ENCODE peak calls at places on chromosome 18, in six cellular contexts. One of them, this sample, is unnamed.

GRCh38 chr18:37253424-37254255 is 312.0 kb downstream of the CELF4 start:
- DNase-seq in GM23338: peak; percentile 85
- DNase-seq in breast epithelium: no peak
- DNase-seq in sigmoid colon: no peak
- DNase-seq in SK-N-SH: peak; percentile 83
- DNase-seq in endothelial cell of umbilical vein: no peak
- DNase-seq in this sample: no peak

GRCh38 chr18:55400590-55401274 is 187.3 kb downstream of the TCF4 start:
- DNase-seq in GM23338: no peak
- DNase-seq in breast epithelium: no peak
- DNase-seq in sigmoid colon: no peak
- DNase-seq in SK-N-SH: no peak
- DNase-seq in endothelial cell of umbilical vein: peak; percentile 65
- DNase-seq in this sample: no peak

GRCh38 chr18:66329716-66330115 is 274.2 kb downstream of the CDH19 start:
- DNase-seq in GM23338: no peak
- DNase-seq in breast epithelium: no peak
- DNase-seq in sigmoid colon: no peak
- DNase-seq in SK-N-SH: no peak
- DNase-seq in endothelial cell of umbilical vein: no peak
- DNase-seq in this sample: no peak

GRCh38 chr18:32358075-32358474 is 112.6 kb downstream of the GAREM1 start:
- DNase-seq in GM23338: peak; percentile 55
- DNase-seq in breast epithelium: no peak
- DNase-seq in sigmoid colon: no peak
- DNase-seq in SK-N-SH: no peak
- DNase-seq in endothelial cell of umbilical vein: no peak
- DNase-seq in this sample: no peak

GRCh38 chr18:48183613-48184012 is 225.6 kb downstream of the ZBTB7C start:
- DNase-seq in GM23338: no peak
- DNase-seq in breast epithelium: no peak
- DNase-seq in sigmoid colon: no peak
- DNase-seq in SK-N-SH: no peak
- DNase-seq in endothelial cell of umbilical vein: no peak
- DNase-seq in this sample: peak; percentile 31

GRCh38 chr18:7784171-7784570 is 217.1 kb downstream of the PTPRM start:
- DNase-seq in GM23338: peak; percentile 70
- DNase-seq in breast epithelium: no peak
- DNase-seq in sigmoid colon: no peak
- DNase-seq in SK-N-SH: no peak
- DNase-seq in endothelial cell of umbilical vein: no peak
- DNase-seq in this sample: no peak

GRCh38 chr18:63233334-63233733 is 86.2 kb downstream of the BCL2 start:
- DNase-seq in GM23338: no peak
- DNase-seq in breast epithelium: no peak
- DNase-seq in sigmoid colon: no peak
- DNase-seq in SK-N-SH: no peak
- DNase-seq in endothelial cell of umbilical vein: no peak
- DNase-seq in this sample: no peak

GRCh38 chr18:74139888-74140287 is 7.7 kb downstream of the FBXO15 start:
- DNase-seq in GM23338: no peak
- DNase-seq in breast epithelium: no peak
- DNase-seq in sigmoid colon: no peak
- DNase-seq in SK-N-SH: no peak
- DNase-seq in endothelial cell of umbilical vein: no peak
- DNase-seq in this sample: no peak

GRCh38 chr18:34128436-34128835 is 96.3 kb downstream of the NOL4 start:
- DNase-seq in GM23338: no peak
- DNase-seq in breast epithelium: no peak
- DNase-seq in sigmoid colon: no peak
- DNase-seq in SK-N-SH: no peak
- DNase-seq in endothelial cell of umbilical vein: no peak
- DNase-seq in this sample: no peak

GRCh38 chr18:63046375-63046774 is 273.2 kb downstream of the BCL2 start:
- DNase-seq in GM23338: no peak
- DNase-seq in breast epithelium: no peak
- DNase-seq in sigmoid colon: no peak
- DNase-seq in SK-N-SH: no peak
- DNase-seq in endothelial cell of umbilical vein: no peak
- DNase-seq in this sample: no peak

GRCh38 chr18:47413327-47413726 is 161.9 kb upstream of the SKOR2 start:
- DNase-seq in GM23338: no peak
- DNase-seq in breast epithelium: no peak
- DNase-seq in sigmoid colon: no peak
- DNase-seq in SK-N-SH: no peak
- DNase-seq in endothelial cell of umbilical vein: no peak
- DNase-seq in this sample: no peak

GRCh38 chr18:69399253-69399652 is 1.4 kb upstream of the DOK6 start:
- DNase-seq in GM23338: peak; percentile 73
- DNase-seq in breast epithelium: no peak
- DNase-seq in sigmoid colon: no peak
- DNase-seq in SK-N-SH: no peak
- DNase-seq in endothelial cell of umbilical vein: no peak
- DNase-seq in this sample: no peak

DNA sequence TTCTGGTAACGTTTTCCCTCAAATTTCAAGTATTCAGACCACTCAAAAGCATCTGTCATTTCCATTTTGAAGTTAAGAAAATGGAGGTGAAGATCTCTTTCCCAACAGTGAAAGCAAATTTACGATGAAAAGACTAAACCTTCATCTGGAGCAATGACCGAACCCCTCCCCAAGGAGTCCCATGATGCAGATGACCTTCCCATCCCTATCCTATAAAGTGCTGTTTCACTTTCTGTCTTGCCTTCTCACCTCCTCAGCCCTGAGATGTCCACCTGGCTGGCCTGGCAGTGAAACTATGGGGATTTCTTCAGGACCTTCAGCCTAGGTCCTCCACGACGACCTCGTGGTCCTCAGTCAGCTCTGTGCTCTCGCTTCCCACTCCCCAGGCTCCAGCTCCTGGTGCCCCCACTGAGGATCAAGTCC is 925 bp upstream of the NPC1 start:
- DNase-seq in GM23338: peak; percentile 9
- DNase-seq in breast epithelium: no peak
- DNase-seq in sigmoid colon: no peak
- DNase-seq in SK-N-SH: no peak
- DNase-seq in endothelial cell of umbilical vein: no peak
- DNase-seq in this sample: no peak
- TF ChIP-seq CTCF in GM23338: no peak
- TF ChIP-seq CTCF in breast epithelium: no peak
- TF ChIP-seq CTCF in sigmoid colon: no peak
- TF ChIP-seq CTCF in SK-N-SH: no peak
- TF ChIP-seq CTCF in endothelial cell of umbilical vein: no peak
- TF ChIP-seq CTCF in this sample: no peak

GRCh38 chr18:43933177-43933576 is 655.9 kb upstream of the SYT4 start:
- DNase-seq in GM23338: no peak
- DNase-seq in breast epithelium: no peak
- DNase-seq in sigmoid colon: no peak
- DNase-seq in SK-N-SH: no peak
- DNase-seq in endothelial cell of umbilical vein: no peak
- DNase-seq in this sample: no peak
- TF ChIP-seq POLR2AphosphoS5 in GM23338: no peak
- TF ChIP-seq POLR2AphosphoS5 in breast epithelium: peak; percentile 22
- TF ChIP-seq POLR2AphosphoS5 in sigmoid colon: no peak
- TF ChIP-seq POLR2AphosphoS5 in SK-N-SH: no peak
- TF ChIP-seq POLR2AphosphoS5 in endothelial cell of umbilical vein: no peak
- TF ChIP-seq POLR2AphosphoS5 in this sample: no peak

GRCh38 chr18:25310045-25310444 is 41.9 kb downstream of the ZNF521 start:
- DNase-seq in GM23338: peak; percentile 68
- DNase-seq in breast epithelium: no peak
- DNase-seq in sigmoid colon: no peak
- DNase-seq in SK-N-SH: no peak
- DNase-seq in endothelial cell of umbilical vein: peak; percentile 75
- DNase-seq in this sample: no peak
- TF ChIP-seq CTCF in GM23338: peak; percentile 68
- TF ChIP-seq CTCF in breast epithelium: no peak
- TF ChIP-seq CTCF in sigmoid colon: no peak
- TF ChIP-seq CTCF in SK-N-SH: peak; percentile 52
- TF ChIP-seq CTCF in endothelial cell of umbilical vein: peak; percentile 1
- TF ChIP-seq CTCF in this sample: no peak

GRCh38 chr18:11860594-11861450 is 9.6 kb downstream of the CHMP1B start:
- DNase-seq in GM23338: no peak
- DNase-seq in breast epithelium: no peak
- DNase-seq in sigmoid colon: no peak
- DNase-seq in SK-N-SH: no peak
- DNase-seq in endothelial cell of umbilical vein: no peak
- DNase-seq in this sample: peak; percentile 33

GRCh38 chr18:11861583-11862288 is 10.5 kb downstream of the CHMP1B start:
- DNase-seq in GM23338: no peak
- DNase-seq in breast epithelium: no peak
- DNase-seq in sigmoid colon: no peak
- DNase-seq in SK-N-SH: no peak
- DNase-seq in endothelial cell of umbilical vein: no peak
- DNase-seq in this sample: peak; percentile 36

GRCh38 chr18:11859282-11859797 is 8.1 kb downstream of the CHMP1B start:
- DNase-seq in GM23338: no peak
- DNase-seq in breast epithelium: no peak
- DNase-seq in sigmoid colon: no peak
- DNase-seq in SK-N-SH: no peak
- DNase-seq in endothelial cell of umbilical vein: no peak
- DNase-seq in this sample: no peak

GRCh38 chr18:11859903-11860407 is 8.7 kb downstream of the CHMP1B start:
- DNase-seq in GM23338: no peak
- DNase-seq in breast epithelium: no peak
- DNase-seq in sigmoid colon: no peak
- DNase-seq in SK-N-SH: no peak
- DNase-seq in endothelial cell of umbilical vein: peak; percentile 62
- DNase-seq in this sample: no peak

DNA sequence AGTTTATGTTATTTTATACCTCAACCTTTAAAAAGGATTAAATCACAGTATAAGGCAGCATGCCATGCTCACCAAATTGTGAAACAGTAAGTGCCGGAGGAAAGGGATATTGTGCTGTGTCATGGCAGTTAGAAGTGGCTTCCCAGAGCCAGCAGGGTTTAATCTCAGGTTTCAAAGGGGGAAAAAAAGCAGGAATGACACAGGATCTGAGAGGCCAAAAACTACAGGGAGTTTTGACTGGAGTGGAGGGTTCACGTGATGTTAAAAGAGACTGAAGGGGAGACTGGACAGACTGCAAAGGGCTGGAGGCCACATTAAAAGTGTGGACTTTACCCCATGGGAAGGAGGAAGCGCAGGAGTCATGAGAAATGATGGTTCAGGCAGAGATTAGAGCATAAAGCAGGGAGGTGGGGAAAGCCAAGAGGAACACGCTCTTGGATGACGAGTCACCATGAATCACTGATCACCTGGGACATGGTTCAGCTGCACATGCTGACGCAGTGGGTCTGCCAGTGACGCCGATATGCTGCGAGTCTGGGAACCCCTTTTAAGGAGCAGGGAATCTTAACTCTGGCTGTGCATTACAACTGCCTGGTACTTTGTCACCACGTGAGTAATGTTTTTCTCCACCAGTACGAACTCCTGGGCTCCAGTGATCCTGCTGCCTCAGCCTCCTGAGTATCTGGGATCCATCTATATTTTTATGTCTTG is 6.1 kb downstream of the CHMP1B start:
- DNase-seq in GM23338: peak; percentile 78
- DNase-seq in breast epithelium: no peak
- DNase-seq in sigmoid colon: peak; percentile 95
- DNase-seq in SK-N-SH: no peak
- DNase-seq in endothelial cell of umbilical vein: peak; percentile 71
- DNase-seq in this sample: no peak
- TF ChIP-seq POLR2AphosphoS5 in GM23338: no peak
- TF ChIP-seq POLR2AphosphoS5 in breast epithelium: no peak
- TF ChIP-seq POLR2AphosphoS5 in sigmoid colon: peak; percentile 65
- TF ChIP-seq POLR2AphosphoS5 in SK-N-SH: no peak
- TF ChIP-seq POLR2AphosphoS5 in endothelial cell of umbilical vein: peak; percentile 49
- TF ChIP-seq POLR2AphosphoS5 in this sample: no peak